ENCODE peak calls at places on chromosome X, in ten cellular contexts. P, S, I, G, L, H, O, W, J and X are unnamed samples.

GRCh38 chrX:36422368-36422767 is 502.8 kb downstream of the CFAP47 start:
- DNase-seq in P (no peak), S (no peak), I (no peak), G (no peak), L (no peak), H (no peak), O (no peak), W (no peak), J (no peak), X (no peak)

GRCh38 chrX:48559636-48560035 is 14.6 kb upstream of the RBM3 start:
- DNase-seq in P (no peak), S (no peak), I (no peak), G (peak; percentile 57), L (no peak), H (no peak), O (no peak), W (no peak), J (no peak), X (no peak)

GRCh38 chrX:103626855-103627254 is 1.9 kb upstream of the TCEAL1 start:
- DNase-seq in P (no peak), S (peak; percentile 22), I (no peak), G (no peak), L (no peak), H (no peak), O (no peak), W (no peak), J (peak; percentile 36), X (no peak)

GRCh38 chrX:72201836-72202536 is 20.4 kb downstream of the PIN4 start:
- DNase-seq in P (no peak), S (peak; percentile 73), I (no peak), G (no peak), L (no peak), H (no peak), O (no peak), W (peak; percentile 76), J (peak; percentile 77), X (peak; percentile 29)

GRCh38 chrX:143781103-143781502 is 60.6 kb upstream of the SPANXN2 start:
- DNase-seq in P (no peak), S (no peak), I (no peak), G (no peak), L (no peak), H (no peak), O (no peak), W (peak; percentile 32), J (peak; percentile 64), X (no peak)

GRCh38 chrX:54695816-54696487 is 102.1 kb downstream of the ITIH6 start:
- DNase-seq in P (no peak), S (no peak), I (no peak), G (no peak), L (no peak), H (no peak), O (no peak), W (no peak), J (peak; percentile 39), X (no peak)

GRCh38 chrX:27350476-27350875 is 112.7 kb downstream of the PPP4R3C start:
- DNase-seq in P (no peak), S (no peak), I (no peak), G (no peak), L (no peak), H (no peak), O (no peak), W (no peak), J (no peak), X (no peak)

GRCh38 chrX:43703211-43703791 is 47.2 kb downstream of the MAOA start:
- DNase-seq in P (no peak), S (peak; percentile 73), I (no peak), G (no peak), L (no peak), H (peak; percentile 49), O (no peak), W (peak; percentile 37), J (peak; percentile 81), X (no peak)

GRCh38 chrX:154738013-154738738 is 12.7 kb downstream of the GAB3 start:
- DNase-seq in P (no peak), S (peak; percentile 88), I (no peak), G (peak; percentile 86), L (no peak), H (no peak), O (peak; percentile 55), W (peak; percentile 79), J (peak; percentile 70), X (no peak)

GRCh38 chrX:119570351-119570835 is 4.0 kb upstream of the UBE2A start:
- DNase-seq in P (no peak), S (no peak), I (no peak), G (no peak), L (no peak), H (no peak), O (no peak), W (no peak), J (no peak), X (no peak)

GRCh38 chrX:119573840-119574393 is 446 bp upstream of the UBE2A start:
- DNase-seq in P (no peak), S (peak; percentile 66), I (peak; percentile 80), G (peak; percentile 75), L (no peak), H (peak; percentile 37), O (peak; percentile 23), W (peak; percentile 38), J (peak; percentile 51), X (no peak)

GRCh38 chrX:119579414-119579813 is 5.1 kb downstream of the UBE2A start:
- DNase-seq in P (no peak), S (no peak), I (no peak), G (no peak), L (no peak), H (no peak), O (no peak), W (no peak), J (no peak), X (no peak)

GRCh38 chrX:119573222-119573621 is 1.1 kb upstream of the UBE2A start:
- DNase-seq in P (no peak), S (no peak), I (no peak), G (no peak), L (no peak), H (no peak), O (no peak), W (no peak), J (no peak), X (no peak)

GRCh38 chrX:119574394-119575266 is at the start of gene UBE2A:
- DNase-seq in P (peak; percentile 87), S (peak; percentile 94), I (peak; percentile 90), G (peak; percentile 96), L (peak; percentile 70), H (peak; percentile 92), O (peak; percentile 91), W (peak; percentile 93), J (peak; percentile 86), X (peak; percentile 67)
- TF ChIP-seq CTCF in P (no peak), S (peak; percentile 31), I (peak; percentile 29), G (peak; percentile 47), L (no peak), H (peak; percentile 22), O (peak; percentile 38), W (peak; percentile 30), J (peak; percentile 30), X (peak; percentile 31)

GRCh38 chrX:13570245-13570573 is 808 bp downstream of the EGFL6 start:
- DNase-seq in P (no peak), S (no peak), I (no peak), G (no peak), L (no peak), H (no peak), O (no peak), W (no peak), J (no peak), X (no peak)

GRCh38 chrX:13569479-13570244 is at the start of gene EGFL6:
- DNase-seq in P (peak; percentile 47), S (no peak), I (no peak), G (no peak), L (no peak), H (no peak), O (no peak), W (no peak), J (no peak), X (no peak)

GRCh38 chrX:13574600-13574999 is 5.2 kb downstream of the EGFL6 start:
- DNase-seq in P (no peak), S (no peak), I (no peak), G (no peak), L (no peak), H (no peak), O (no peak), W (no peak), J (no peak), X (no peak)

DNA sequence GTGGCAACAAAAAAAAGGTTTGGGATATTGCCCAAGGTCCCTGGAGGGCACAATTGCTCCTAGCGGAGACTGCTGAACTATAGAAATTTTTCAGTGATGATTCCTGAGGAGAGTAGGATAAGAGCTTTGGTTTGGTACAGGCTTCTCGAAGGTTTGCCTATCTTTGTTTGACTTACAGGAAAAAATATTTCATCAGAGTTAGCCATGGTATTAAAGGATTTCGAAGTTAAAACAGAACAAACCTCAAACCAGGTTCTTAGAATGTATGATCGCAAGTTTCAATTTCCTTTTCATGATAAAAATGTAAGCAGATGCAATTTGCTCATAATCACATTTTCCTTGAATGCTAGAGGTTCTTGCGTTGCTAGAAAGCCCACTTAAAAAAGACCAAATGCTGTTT is 1.7 kb downstream of the EGFL6 start:
- DNase-seq in P (no peak), S (no peak), I (no peak), G (no peak), L (no peak), H (no peak), O (no peak), W (no peak), J (no peak), X (no peak)
- TF ChIP-seq CTCF in P (no peak), S (no peak), I (no peak), G (no peak), L (no peak), H (no peak), O (no peak), W (no peak), J (no peak), X (no peak)

DNA sequence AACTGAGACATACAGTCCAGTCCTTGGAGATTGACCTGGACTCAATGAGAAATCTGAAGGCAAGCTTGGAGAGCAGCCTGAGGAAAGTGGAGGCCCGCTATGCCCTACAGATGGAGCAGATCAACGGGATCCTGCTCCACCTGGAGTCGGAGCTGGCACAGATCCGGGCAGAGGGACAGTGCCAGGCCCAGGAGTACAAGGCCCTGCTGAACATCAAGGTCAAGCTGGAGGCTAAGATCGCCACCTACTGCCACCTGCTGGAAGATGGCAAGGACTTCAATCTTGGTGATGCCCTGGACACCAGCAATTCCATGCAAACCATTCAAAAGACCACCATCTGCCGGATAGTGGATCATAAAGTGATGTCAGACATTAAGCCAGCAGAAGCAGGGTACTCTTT is 20.4 kb upstream of the FRMPD3 start:
- DNase-seq in P (peak; percentile 35), S (peak; percentile 33), I (no peak), G (no peak), L (no peak), H (peak; percentile 46), O (no peak), W (peak; percentile 23), J (peak; percentile 37), X (no peak)
- TF ChIP-seq CTCF in P (peak; percentile 33), S (peak; percentile 29), I (no peak), G (no peak), L (no peak), H (peak; percentile 34), O (no peak), W (peak; percentile 43), J (peak; percentile 51), X (peak; percentile 35)

DNA sequence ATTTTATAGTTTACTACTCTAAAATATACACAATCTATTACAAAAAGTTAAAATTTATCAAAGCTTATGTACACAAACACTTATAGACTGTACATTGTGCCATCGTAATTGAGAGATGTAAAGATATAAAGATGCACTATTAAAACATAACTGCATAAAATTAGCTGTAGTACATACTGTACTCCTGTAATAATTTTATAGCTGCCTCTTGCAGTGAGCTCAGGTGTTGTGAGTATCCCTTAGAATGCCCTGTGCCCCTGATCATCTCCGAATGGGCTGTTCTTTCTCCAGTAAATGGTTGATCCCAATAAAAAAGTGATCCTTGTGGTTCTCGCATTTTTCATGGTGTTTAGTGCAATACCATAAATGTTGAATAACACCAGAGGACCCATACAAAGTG is 101.2 kb downstream of the TMEM164 start:
- DNase-seq in P (no peak), S (no peak), I (no peak), G (no peak), L (no peak), H (no peak), O (no peak), W (no peak), J (no peak), X (no peak)
- TF ChIP-seq CTCF in P (no peak), S (no peak), I (no peak), G (no peak), L (no peak), H (no peak), O (no peak), W (no peak), J (no peak), X (no peak)